ENCODE peak calls at places on chromosome 3, in six cellular contexts. V is AG04450, S is fibroblast of gingiva, X is mucosa of gallbladder, J is GM10248, W is HuH-7. E is an unnamed sample.

GRCh38 chr3:111143-112069 is 85.2 kb upstream of the CHL1 start:
- DNase-seq in V (no peak), S (no peak), X (no peak), J (peak; percentile 3), W (no peak), E (no peak)

GRCh38 chr3:148943531-148944200 is 47.7 kb upstream of the GYG1 start:
- DNase-seq in V (peak; percentile 41), S (peak; percentile 97), X (peak; percentile 16), J (peak; percentile 73), W (peak; percentile 55), E (no peak)

GRCh38 chr3:148794357-148794756 is 33.3 kb upstream of the CPB1 start:
- DNase-seq in V (no peak), S (peak; percentile 3), X (no peak), J (no peak), W (peak; percentile 30), E (no peak)

GRCh38 chr3:170695486-170696069 is 109.7 kb upstream of the SLC7A14 start:
- DNase-seq in V (no peak), S (no peak), X (no peak), J (no peak), W (no peak), E (no peak)

GRCh38 chr3:151434151-151434890 is 26.5 kb downstream of the IGSF10 start:
- DNase-seq in V (peak; percentile 69), S (peak; percentile 85), X (no peak), J (no peak), W (no peak), E (no peak)

GRCh38 chr3:192444096-192444790 is 283.1 kb downstream of the FGF12 start:
- DNase-seq in V (peak; percentile 13), S (peak; percentile 27), X (peak; percentile 62), J (peak; percentile 59), W (peak; percentile 59), E (peak; percentile 76)

GRCh38 chr3:117114517-117115265 is 405.1 kb downstream of the TUSC7 start:
- DNase-seq in V (no peak), S (no peak), X (no peak), J (no peak), W (no peak), E (no peak)

GRCh38 chr3:16378920-16379319 is 113.9 kb downstream of the OXNAD1 start:
- DNase-seq in V (peak; percentile 68), S (no peak), X (no peak), J (peak; percentile 58), W (no peak), E (no peak)

GRCh38 chr3:127427169-127427655 is 139.4 kb upstream of the PRR20G start:
- DNase-seq in V (no peak), S (no peak), X (no peak), J (no peak), W (no peak), E (no peak)

GRCh38 chr3:28317438-28318022 is 31.0 kb upstream of the ZCWPW2 start:
- DNase-seq in V (no peak), S (peak; percentile 28), X (peak; percentile 19), J (peak; percentile 22), W (peak; percentile 44), E (no peak)

GRCh38 chr3:156305672-156306071 is 185.3 kb downstream of the KCNAB1 start:
- DNase-seq in V (no peak), S (no peak), X (no peak), J (no peak), W (no peak), E (no peak)

GRCh38 chr3:177804646-177805045 is 607.4 kb upstream of the TBL1XR1 start:
- DNase-seq in V (no peak), S (no peak), X (no peak), J (no peak), W (no peak), E (no peak)

GRCh38 chr3:41579861-41580260 is 380.6 kb downstream of the CTNNB1 start:
- DNase-seq in V (no peak), S (no peak), X (no peak), J (peak; percentile 19), W (no peak), E (no peak)

GRCh38 chr3:49013738-49014660 is 4.4 kb downstream of the DALRD3 start:
- DNase-seq in V (no peak), S (no peak), X (no peak), J (peak; percentile 52), W (peak; percentile 77), E (no peak)

GRCh38 chr3:179446501-179446900 is 4.8 kb downstream of the GNB4 start:
- DNase-seq in V (no peak), S (peak; percentile 20), X (no peak), J (no peak), W (peak; percentile 15), E (no peak)

GRCh38 chr3:197749315-197749600 is 425 bp upstream of the FYTTD1 start:
- DNase-seq in V (no peak), S (peak; percentile 38), X (peak; percentile 38), J (no peak), W (peak; percentile 73), E (no peak)

GRCh38 chr3:1087066-1087555 is 5.7 kb upstream of the CNTN6 start:
- DNase-seq in V (no peak), S (peak; percentile 34), X (peak; percentile 83), J (no peak), W (no peak), E (peak; percentile 74)

GRCh38 chr3:100776736-100777135 is 67.4 kb downstream of the TFG start:
- DNase-seq in V (no peak), S (no peak), X (no peak), J (no peak), W (peak; percentile 23), E (no peak)

GRCh38 chr3:14467723-14468620 is 65.6 kb downstream of the SLC6A6 start:
- DNase-seq in V (no peak), S (peak; percentile 28), X (peak; percentile 24), J (peak; percentile 81), W (peak; percentile 98), E (no peak)

GRCh38 chr3:56923546-56924224 is 121.9 kb upstream of the ARHGEF3 start:
- DNase-seq in V (no peak), S (peak; percentile 26), X (peak; percentile 47), J (no peak), W (no peak), E (no peak)

GRCh38 chr3:51975857-51976549 is 1.1 kb downstream of the ABHD14A start:
- DNase-seq in V (no peak), S (peak; percentile 58), X (peak; percentile 62), J (no peak), W (no peak), E (peak; percentile 88)

GRCh38 chr3:9398715-9399708 is 1.6 kb downstream of the SETD5 start:
- DNase-seq in V (no peak), S (peak; percentile 65), X (no peak), J (peak; percentile 34), W (peak; percentile 42), E (no peak)

GRCh38 chr3:16528581-16528993 is 15.1 kb upstream of the RFTN1 start:
- DNase-seq in V (no peak), S (peak; percentile 58), X (no peak), J (no peak), W (no peak), E (no peak)

GRCh38 chr3:129356756-129357425 is 71.5 kb downstream of the EFCAB12 start:
- DNase-seq in V (no peak), S (no peak), X (no peak), J (no peak), W (no peak), E (no peak)

GRCh38 chr3:5160926-5161858 is 26.3 kb upstream of the EDEM1 start:
- DNase-seq in V (no peak), S (no peak), X (no peak), J (no peak), W (no peak), E (no peak)

GRCh38 chr3:188584162-188584529 is 430.2 kb downstream of the LPP start:
- DNase-seq in V (no peak), S (peak; percentile 71), X (no peak), J (no peak), W (no peak), E (no peak)

GRCh38 chr3:105951043-105951442 is 82.2 kb upstream of the CBLB start:
- DNase-seq in V (no peak), S (no peak), X (no peak), J (no peak), W (no peak), E (no peak)

GRCh38 chr3:9122732-9123364 is 126.6 kb downstream of the SRGAP3 start:
- DNase-seq in V (no peak), S (no peak), X (no peak), J (no peak), W (no peak), E (no peak)

GRCh38 chr3:35946121-35946856 is 307.0 kb downstream of the ARPP21 start:
- DNase-seq in V (no peak), S (no peak), X (no peak), J (peak; percentile 5), W (peak; percentile 4), E (no peak)

GRCh38 chr3:58536501-58537411 is at the start of gene ACOX2:
- DNase-seq in V (no peak), S (peak; percentile 69), X (peak; percentile 56), J (no peak), W (no peak), E (peak; percentile 88)

GRCh38 chr3:181719298-181719859 is 7.7 kb downstream of the SOX2 start:
- DNase-seq in V (no peak), S (no peak), X (no peak), J (no peak), W (no peak), E (no peak)

GRCh38 chr3:194337965-194338753 is 13.0 kb downstream of the CPN2 start:
- DNase-seq in V (no peak), S (peak; percentile 73), X (no peak), J (no peak), W (no peak), E (no peak)

GRCh38 chr3:4647411-4647810 is 154.3 kb downstream of the ITPR1 start:
- DNase-seq in V (no peak), S (no peak), X (no peak), J (no peak), W (no peak), E (no peak)

GRCh38 chr3:45832691-45833090 is 9.2 kb downstream of the LZTFL1 start:
- DNase-seq in V (no peak), S (no peak), X (no peak), J (no peak), W (peak; percentile 10), E (no peak)

GRCh38 chr3:138327831-138328230 is 1.8 kb downstream of the NME9 start:
- DNase-seq in V (no peak), S (no peak), X (no peak), J (no peak), W (no peak), E (no peak)

GRCh38 chr3:58429657-58430056 is 4.0 kb downstream of the PDHB start:
- DNase-seq in V (peak; percentile 20), S (peak; percentile 73), X (no peak), J (peak; percentile 32), W (no peak), E (no peak)

GRCh38 chr3:186002884-186003472 is 65.2 kb upstream of the TRA2B start:
- DNase-seq in V (no peak), S (peak; percentile 31), X (no peak), J (no peak), W (no peak), E (no peak)

GRCh38 chr3:38030126-38031021 is 932 bp upstream of the PLCD1 start:
- DNase-seq in V (no peak), S (no peak), X (no peak), J (no peak), W (no peak), E (peak; percentile 64)

GRCh38 chr3:110846971-110847370 is 224.6 kb upstream of the NECTIN3 start:
- DNase-seq in V (no peak), S (no peak), X (no peak), J (no peak), W (no peak), E (no peak)

GRCh38 chr3:18444597-18445420 is 19.7 kb upstream of the SATB1 start:
- DNase-seq in V (no peak), S (peak; percentile 34), X (peak; percentile 52), J (peak; percentile 74), W (peak; percentile 92), E (peak; percentile 89)

E was measured in upper lobe of right lung.